ENCODE peak calls at places on chromosomes 11 and 22, in nine cellular contexts. F is foreskin fibroblast; M is HCT116; I is neuronal stem cell; Y is BJ; L is pancreas; Q is osteoblast; G is dorsolateral prefrontal cortex; R is CD8-positive, alpha-beta T cell. S is an unnamed sample.

GRCh38 chr11:111923951-111924350 is 5.2 kb downstream of the C11orf52 start:
- DNase-seq in G (no peak), L (no peak), F (no peak), R (no peak), M (no peak), I (no peak), Y (no peak), Q (peak; percentile 78), S (no peak)

GRCh38 chr11:79047980-79048379 is 392.9 kb downstream of the TENM4 start:
- DNase-seq in F (no peak), L (no peak), R (no peak), Y (no peak), Q (no peak), G (no peak), I (no peak), M (no peak), S (no peak)

GRCh38 chr22:19056951-19057401 is 65.2 kb downstream of the DGCR2 start:
- DNase-seq in M (no peak), I (no peak), Y (no peak), F (no peak), G (no peak), Q (no peak), L (no peak), R (no peak), S (no peak)

GRCh38 chr11:69808708-69809107 is 10.5 kb downstream of the FGF3 start:
- DNase-seq in Y (no peak), G (no peak), Q (peak; percentile 80), L (no peak), F (peak; percentile 38), R (no peak), M (no peak), I (no peak), S (no peak)

GRCh38 chr22:48453171-48453570 is 1374.5 kb downstream of the BRD1 start:
- DNase-seq in I (no peak), Y (no peak), F (no peak), G (no peak), L (no peak), R (no peak), Q (peak; percentile 49), M (no peak), S (no peak)

GRCh38 chr22:40107244-40107643 is 70.5 kb upstream of the TNRC6B start:
- DNase-seq in Y (no peak), I (no peak), Q (no peak), F (peak; percentile 8), M (no peak), R (no peak), G (no peak), L (no peak), S (no peak)

GRCh38 chr11:116415095-116415494 is 357.7 kb downstream of the BUD13 start:
- DNase-seq in F (no peak), Y (no peak), M (no peak), G (no peak), I (no peak), L (no peak), R (no peak), Q (no peak), S (no peak)

GRCh38 chr11:83648610-83649467 is 362.7 kb upstream of the CCDC90B start:
- DNase-seq in G (no peak), M (no peak), R (no peak), Q (no peak), L (no peak), Y (no peak), I (peak; percentile 45), F (peak; percentile 3), S (no peak)

GRCh38 chr11:30196400-30197206 is 34.2 kb upstream of the FSHB start:
- DNase-seq in F (peak; percentile 9), L (peak; percentile 66), M (peak; percentile 32), G (peak; percentile 76), I (peak; percentile 69), Y (no peak), R (no peak), Q (no peak), S (peak; percentile 29)

GRCh38 chr22:26534874-26535470 is 22.7 kb upstream of the TFIP11 start:
- DNase-seq in Q (no peak), Y (no peak), F (no peak), G (no peak), I (no peak), R (no peak), M (no peak), L (no peak), S (no peak)

GRCh38 chr11:132632641-132633124 is 899.6 kb downstream of the OPCML start:
- DNase-seq in L (no peak), Q (peak; percentile 82), M (no peak), G (no peak), F (peak; percentile 98), Y (peak; percentile 98), I (no peak), R (no peak), S (no peak)

GRCh38 chr22:38027487-38027886 is 29.7 kb upstream of the PICK1 start:
- DNase-seq in M (no peak), F (no peak), I (no peak), Q (no peak), R (no peak), Y (no peak), L (no peak), G (no peak), S (no peak)

GRCh38 chr22:38029370-38029769 is 27.8 kb upstream of the PICK1 start:
- DNase-seq in Q (peak; percentile 8), M (no peak), F (no peak), Y (no peak), I (no peak), L (peak; percentile 1), R (no peak), G (no peak), S (no peak)

GRCh38 chr22:38030311-38031133 is 26.7 kb upstream of the PICK1 start:
- DNase-seq in Q (peak; percentile 88), L (no peak), F (peak; percentile 34), Y (no peak), G (no peak), M (no peak), R (no peak), I (no peak), S (no peak)

GRCh38 chr22:38029901-38030300 is 27.3 kb upstream of the PICK1 start:
- DNase-seq in Q (peak; percentile 17), G (no peak), Y (no peak), M (no peak), R (no peak), L (peak; percentile 6), F (peak; percentile 15), I (no peak), S (no peak)

GRCh38 chr22:38028344-38029130 is 28.7 kb upstream of the PICK1 start:
- DNase-seq in Q (peak; percentile 34), M (no peak), Y (no peak), G (no peak), L (no peak), I (no peak), F (no peak), R (no peak), S (no peak)
- H3K4me3 ChIP-seq in Q (no peak overlapping the region), M (no peak overlapping the region), Y (no peak overlapping the region), G (no peak overlapping the region), L (no peak overlapping the region), I (no peak overlapping the region), F (no peak overlapping the region), R (no peak overlapping the region), S (no peak overlapping the region)

GRCh38 chr11:63491240-63491587 is 247 bp upstream of the PLAAT5 start:
- DNase-seq in R (no peak), G (no peak), L (no peak), F (no peak), Y (no peak), I (no peak), Q (no peak), M (no peak), S (no peak)

GRCh38 chr11:63490551-63491239 is at the start of gene PLAAT5:
- DNase-seq in Q (no peak), G (peak; percentile 66), M (no peak), I (peak; percentile 60), L (peak; percentile 75), Y (no peak), R (no peak), F (peak; percentile 17), S (no peak)

GRCh38 chr11:63493127-63493526 is 2.2 kb upstream of the PLAAT5 start:
- DNase-seq in I (no peak), Q (no peak), F (no peak), Y (no peak), G (no peak), L (no peak), R (no peak), M (no peak), S (no peak)

GRCh38 chr11:63492441-63492840 is 1.5 kb upstream of the PLAAT5 start:
- DNase-seq in Q (no peak), R (no peak), G (no peak), Y (no peak), M (no peak), F (no peak), I (no peak), L (no peak), S (no peak)

DNA sequence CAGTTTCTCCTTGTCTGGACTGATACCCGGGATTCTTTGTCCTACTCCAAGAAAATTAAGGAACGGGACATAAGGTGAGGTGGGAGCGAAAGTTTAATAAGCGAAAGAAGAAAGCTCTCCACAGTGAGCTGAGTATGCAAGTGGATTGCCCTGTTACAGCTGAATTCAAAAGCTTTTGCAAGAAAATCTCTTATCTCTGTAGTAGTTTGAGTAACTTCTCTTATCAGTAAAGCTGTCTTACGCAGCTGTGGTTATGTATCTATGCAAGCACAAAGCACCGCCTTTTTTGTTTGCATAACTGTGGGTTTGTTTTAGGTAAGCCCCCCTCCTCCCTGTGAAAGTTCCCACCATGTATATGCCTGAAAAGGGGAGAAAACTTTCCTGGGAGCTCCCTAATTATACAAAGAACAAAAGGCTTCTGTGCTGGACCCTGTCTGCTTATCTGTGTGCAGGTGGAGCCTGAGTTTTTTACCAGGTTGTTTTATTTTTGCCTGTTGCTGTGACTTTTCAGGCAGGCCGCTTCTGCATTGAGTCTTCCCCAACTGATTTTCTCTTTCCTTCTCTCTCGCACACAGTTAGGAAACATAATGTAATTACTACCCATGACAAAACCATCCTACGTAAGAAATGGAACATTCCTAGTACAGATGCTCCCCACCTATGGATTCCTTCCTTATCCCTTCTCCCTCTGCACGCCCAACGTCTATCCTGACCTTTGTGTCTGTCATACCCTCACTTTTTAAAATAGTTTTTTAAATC is 826 bp upstream of the PLAAT5 start:
- DNase-seq in Y (no peak), M (no peak), F (no peak), I (no peak), G (no peak), L (no peak), Q (no peak), R (no peak), S (peak; percentile 89)
- H3K4me3 ChIP-seq in Y (no peak overlapping the region), M (no peak overlapping the region), F (no peak overlapping the region), I (no peak overlapping the region), G (peak overlapping the region; percentile 58), L (peak overlapping the region; percentile 45), Q (peak overlapping the region; percentile 61), R (peak overlapping the region; percentile 44), S (peak overlapping the region; percentile 55)

DNA sequence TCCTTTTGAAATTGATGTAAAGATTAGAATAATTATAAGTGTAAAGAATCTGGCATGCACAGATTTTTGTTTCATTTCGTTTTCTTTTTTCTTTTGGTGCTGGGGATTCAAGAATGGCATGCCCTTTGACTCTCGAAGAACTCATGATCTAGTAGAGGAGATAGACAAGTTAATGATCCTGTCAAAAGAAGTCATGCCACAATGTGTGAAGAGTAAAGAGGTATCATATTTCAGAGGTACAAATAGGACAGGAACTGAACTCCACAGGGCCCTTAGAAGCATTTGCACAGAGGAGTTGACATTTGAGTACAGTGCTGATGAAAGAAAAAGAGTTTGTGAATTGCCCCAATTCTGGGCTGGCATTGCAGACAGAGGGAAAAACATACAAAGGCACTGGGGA is 708.0 kb upstream of the ARHGAP42 start:
- DNase-seq in Y (no peak), L (no peak), I (no peak), G (no peak), Q (no peak), F (no peak), M (no peak), R (no peak), S (no peak)
- H3K4me3 ChIP-seq in Y (no peak overlapping the region), L (no peak overlapping the region), I (no peak overlapping the region), G (no peak overlapping the region), Q (no peak overlapping the region), F (no peak overlapping the region), M (no peak overlapping the region), R (no peak overlapping the region), S (no peak overlapping the region)

GRCh38 chr11:24900960-24901549 is 404.2 kb downstream of the LUZP2 start:
- DNase-seq in F (no peak), L (no peak), M (no peak), I (no peak), Q (no peak), Y (no peak), R (no peak), G (no peak), S (no peak)
- H3K4me3 ChIP-seq in F (no peak overlapping the region), L (no peak overlapping the region), M (no peak overlapping the region), I (no peak overlapping the region), Q (no peak overlapping the region), Y (no peak overlapping the region), R (no peak overlapping the region), G (no peak overlapping the region), S (no peak overlapping the region)